ENCODE peak calls at places on chromosome 1, in seven cellular contexts. Q is hepatocyte; H is mammary epithelial cell; X is CD4-positive, alpha-beta T cell; C is K562; Z is left lung; U is AG04450. P is an unnamed sample. For H3K9me3, the result is how much of the 10 kb centered on the place peaks cover.

GRCh38 chr1:98323906-98324358 is 337.6 kb upstream of the SNX7 start:
- DNase-seq in C (no peak), Z (no peak), U (peak), Q (peak), H (peak), X (no peak), P (peak)

GRCh38 chr1:211393203-211393602 is 66.6 kb downstream of the TRAF5 start:
- DNase-seq in Z (no peak), U (no peak), Q (no peak), X (no peak), H (no peak), C (no peak), P (no peak)

GRCh38 chr1:66725885-66726665 is 26.2 kb upstream of the DYNLT5 start:
- DNase-seq in H (peak), X (peak), U (peak), C (peak), Z (no peak), Q (peak), P (peak)

GRCh38 chr1:100955322-100955721 is 59.4 kb downstream of the SLC30A7 start:
- DNase-seq in Q (no peak), C (no peak), U (peak), H (peak), Z (no peak), X (no peak), P (no peak)

GRCh38 chr1:213761845-213762407 is 225.8 kb upstream of the PROX1 start:
- DNase-seq in Z (no peak), C (no peak), X (peak), Q (no peak), H (no peak), U (no peak), P (no peak)

GRCh38 chr1:66687333-66687732 is 64.9 kb upstream of the DYNLT5 start:
- DNase-seq in U (no peak), Q (no peak), H (no peak), C (no peak), X (no peak), Z (no peak), P (no peak)

GRCh38 chr1:181090653-181091126 is 2.2 kb downstream of the IER5 start:
- DNase-seq in H (peak), X (peak), U (no peak), Z (no peak), Q (no peak), C (peak), P (no peak)

GRCh38 chr1:235292790-235293189 is 35.2 kb downstream of the ARID4B start:
- DNase-seq in C (no peak), Q (no peak), U (no peak), Z (no peak), H (no peak), X (no peak), P (no peak)

GRCh38 chr1:43036457-43036827 is 77.8 kb upstream of the SLC2A1 start:
- DNase-seq in H (no peak), X (no peak), U (no peak), C (no peak), Z (no peak), Q (no peak), P (no peak)

GRCh38 chr1:63873751-63874150 is 99.9 kb downstream of the ROR1 start:
- DNase-seq in H (peak), C (no peak), U (no peak), Z (no peak), X (no peak), Q (no peak), P (no peak)

GRCh38 chr1:236623371-236624166 is 19.3 kb upstream of the HEATR1 start:
- DNase-seq in C (no peak), Q (peak), U (no peak), Z (no peak), H (peak), X (no peak), P (no peak)

GRCh38 chr1:57003398-57004139 is 37.8 kb upstream of the C8B start:
- DNase-seq in C (no peak), Q (no peak), U (no peak), Z (no peak), X (no peak), H (no peak), P (no peak)

GRCh38 chr1:23366146-23366545 is 3.5 kb downstream of the ZNF436 start:
- DNase-seq in C (no peak), U (no peak), Z (no peak), H (peak), Q (no peak), X (no peak), P (no peak)
- H3K9me3 ChIP-seq in C (under half), U (under half), Z (under half), H (under half), Q (under half), X (under half), P (under half)

GRCh38 chr1:114037952-114038867 is 58.9 kb downstream of the OLFML3 start:
- DNase-seq in H (peak), U (no peak), Z (no peak), C (no peak), Q (no peak), X (no peak), P (no peak)
- H3K9me3 ChIP-seq in H (under half), U (under half), Z (under half), C (under half), Q (under half), X (under half), P (under half)

GRCh38 chr1:243292117-243292516 is 36.3 kb downstream of the SDCCAG8 start:
- DNase-seq in Z (no peak), U (no peak), X (no peak), H (no peak), C (no peak), Q (no peak), P (no peak)
- H3K9me3 ChIP-seq in Z (under half), U (under half), X (under half), H (under half), C (under half), Q (under half), P (under half)

GRCh38 chr1:49356594-49356993 is 579.9 kb upstream of the BEND5 start:
- DNase-seq in X (no peak), H (peak), Z (no peak), U (no peak), C (no peak), Q (no peak), P (no peak)

GRCh38 chr1:49363628-49364027 is 586.9 kb upstream of the BEND5 start:
- DNase-seq in U (no peak), Q (no peak), C (no peak), H (no peak), X (no peak), Z (no peak), P (no peak)

DNA sequence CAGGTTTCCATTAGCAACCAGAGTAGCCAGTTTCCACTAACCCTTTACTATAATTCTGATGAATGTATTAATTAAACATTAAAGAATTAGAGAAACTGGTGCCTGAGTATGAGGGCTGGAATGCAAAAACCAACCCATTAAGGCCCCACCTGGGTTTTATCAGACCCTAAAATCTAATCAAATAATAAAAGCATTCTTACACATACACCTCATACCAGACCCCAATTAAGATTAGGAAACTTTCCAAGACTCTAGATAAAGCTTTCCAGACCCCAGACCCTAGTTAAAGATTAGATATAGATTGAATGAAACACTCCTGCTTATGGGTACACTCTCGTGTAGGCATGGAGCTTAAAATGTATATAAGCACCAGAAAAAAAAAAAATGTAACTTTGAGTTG is 581.3 kb upstream of the BEND5 start:
- DNase-seq in X (no peak), C (no peak), U (no peak), Z (no peak), H (no peak), Q (no peak), P (no peak)
- H3K9me3 ChIP-seq in X (under half), C (under half), U (under half), Z (under half), H (under half), Q (under half), P (under half)

GRCh38 chr1:152448496-152448895 is 34.4 kb upstream of the CRNN start:
- DNase-seq in Z (no peak), Q (no peak), H (no peak), C (no peak), U (no peak), X (no peak), P (no peak)
- H3K9me3 ChIP-seq in Z (under half), Q (under half), H (under half), C (under half), U (under half), X (under half), P (under half)

DNA sequence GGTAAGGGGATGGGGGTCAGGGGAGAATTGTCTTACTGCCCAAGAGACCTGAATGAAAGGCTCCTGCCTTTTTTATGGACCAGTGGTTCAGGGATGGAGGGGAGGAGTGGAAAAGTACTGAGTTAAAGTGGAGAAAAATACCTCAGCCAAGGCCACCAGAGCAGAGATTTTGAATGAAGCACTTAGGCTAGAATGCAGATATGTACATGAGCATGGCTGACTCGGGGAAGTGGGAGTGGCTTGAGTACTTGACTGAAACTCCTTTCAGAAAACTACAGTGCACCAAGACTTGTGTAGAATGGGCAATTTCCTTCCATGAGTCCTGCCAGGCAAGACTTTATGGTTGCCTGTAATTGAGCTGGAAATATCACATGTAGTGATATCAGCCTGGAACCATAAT is 429.6 kb upstream of the LRRC7 start:
- DNase-seq in H (no peak), Z (no peak), Q (no peak), U (no peak), C (no peak), X (no peak), P (no peak)
- H3K9me3 ChIP-seq in H (under half), Z (under half), Q (under half), U (under half), C (under half), X (under half), P (under half)

GRCh38 chr1:4029376-4029775 is 129.3 kb upstream of the C1orf174 start:
- DNase-seq in U (no peak), H (no peak), C (no peak), X (no peak), Q (no peak), Z (no peak), P (no peak)

GRCh38 chr1:4033129-4033676 is 133.1 kb upstream of the C1orf174 start:
- DNase-seq in Q (no peak), C (no peak), H (no peak), Z (peak), U (no peak), X (no peak), P (no peak)

GRCh38 chr1:4032571-4032970 is 132.5 kb upstream of the C1orf174 start:
- DNase-seq in C (no peak), H (no peak), Q (no peak), X (no peak), Z (peak), U (no peak), P (no peak)

GRCh38 chr1:4034318-4034887 is 134.3 kb upstream of the C1orf174 start:
- DNase-seq in Z (no peak), H (no peak), Q (no peak), X (no peak), C (no peak), U (no peak), P (no peak)

GRCh38 chr1:4033732-4034131 is 133.7 kb upstream of the C1orf174 start:
- DNase-seq in C (no peak), X (no peak), U (no peak), Z (no peak), H (no peak), Q (no peak), P (no peak)
- H3K9me3 ChIP-seq in C (under half), X (under half), U (under half), Z (under half), H (under half), Q (under half), P (under half)

DNA sequence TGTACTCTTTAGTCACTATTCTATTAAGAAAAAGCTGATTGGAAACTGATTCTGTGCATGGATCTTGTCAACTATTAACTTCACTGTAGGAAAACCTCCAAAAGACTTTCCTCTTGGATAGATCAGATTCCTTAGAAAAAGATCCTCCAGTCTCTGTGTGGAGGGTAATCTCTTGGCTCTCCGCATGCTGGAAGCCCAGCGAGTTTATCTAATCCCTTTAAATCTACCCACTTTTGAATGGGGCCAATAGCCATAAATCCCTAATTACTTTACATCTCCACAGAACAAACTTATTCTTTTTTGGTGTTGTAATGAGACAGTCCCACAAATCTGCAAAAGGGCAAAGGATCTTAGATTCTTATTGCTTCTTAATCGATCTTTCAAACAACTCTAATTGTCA is 1206.4 kb upstream of the ADGRL4 start:
- DNase-seq in C (no peak), Q (no peak), U (no peak), Z (no peak), H (no peak), X (no peak), P (no peak)
- H3K9me3 ChIP-seq in C (under half), Q (under half), U (under half), Z (under half), H (under half), X (under half), P (under half)

GRCh38 chr1:116529681-116530080 is 41.1 kb downstream of the CD58 start:
- DNase-seq in Z (no peak), C (no peak), Q (no peak), X (no peak), U (no peak), H (no peak), P (no peak)

GRCh38 chr1:116534014-116534739 is 36.6 kb downstream of the CD58 start:
- DNase-seq in X (no peak), Q (no peak), C (no peak), U (no peak), H (no peak), Z (no peak), P (no peak)

GRCh38 chr1:116533425-116533820 is 37.4 kb downstream of the CD58 start:
- DNase-seq in Z (no peak), Q (no peak), H (no peak), U (no peak), C (no peak), X (no peak), P (no peak)

GRCh38 chr1:116532698-116533424 is 38.0 kb downstream of the CD58 start:
- DNase-seq in C (no peak), X (no peak), Q (no peak), Z (no peak), U (no peak), H (no peak), P (no peak)

DNA sequence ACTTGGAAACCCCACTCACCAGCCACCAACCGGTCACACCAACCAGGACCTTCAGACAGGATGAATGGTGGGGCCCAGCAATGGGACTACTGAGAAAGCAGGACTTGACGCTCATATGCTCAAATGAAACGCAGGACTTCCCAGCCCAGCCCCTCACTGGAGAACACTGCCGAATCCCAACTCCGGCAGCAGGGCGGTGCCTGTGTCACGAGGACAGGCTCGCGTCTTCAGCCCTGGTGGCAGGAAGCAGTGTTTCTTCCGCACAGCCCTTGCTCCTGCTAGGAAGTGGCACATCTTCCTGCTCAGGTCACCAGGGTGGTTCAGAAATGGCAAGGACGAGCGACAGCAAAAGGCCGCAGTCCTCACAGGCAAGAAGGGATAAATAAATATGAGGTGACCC is 38.9 kb downstream of the CD58 start:
- DNase-seq in Q (no peak), H (no peak), Z (no peak), X (no peak), U (no peak), C (no peak), P (no peak)
- H3K9me3 ChIP-seq in Q (under half), H (under half), Z (under half), X (under half), U (under half), C (under half), P (under half)

GRCh38 chr1:197080323-197080722 is 13.3 kb upstream of the F13B start:
- DNase-seq in Z (no peak), Q (no peak), H (no peak), X (no peak), C (peak), U (no peak), P (no peak)
- H3K9me3 ChIP-seq in Z (under half), Q (under half), H (under half), X (under half), C (under half), U (under half), P (under half)